ENCODE peak calls at places on chromosomes 4 and X, in four cellular contexts. Z, G, B and L are unnamed samples.

GRCh38 chr4:37066149-37066548 is 178.4 kb upstream of the NWD2 start:
- DNase-seq in Z (no peak), G (no peak), B (no peak), L (no peak)

GRCh38 chr4:88159137-88159725 is 792 bp upstream of the ABCG2 start:
- DNase-seq in Z (no peak), G (no peak), B (no peak), L (no peak)

GRCh38 chr4:75745192-75745591 is 20.8 kb downstream of the USO1 start:
- DNase-seq in Z (peak), G (no peak), B (no peak), L (peak)

GRCh38 chr4:2835978-2836377 is 7.7 kb upstream of the ADD1 start:
- DNase-seq in Z (no peak), G (no peak), B (peak), L (no peak)

GRCh38 chrX:17374619-17375360 is at the start of gene NHS:
- DNase-seq in Z (peak), G (no peak), B (peak), L (peak)

GRCh38 chr4:5361968-5362367 is 310.7 kb downstream of the STK32B start:
- DNase-seq in Z (no peak), G (no peak), B (no peak), L (peak)

GRCh38 chr4:108738307-108738706 is 24.5 kb downstream of the ETNPPL start:
- DNase-seq in Z (peak), G (no peak), B (no peak), L (peak)

GRCh38 chr4:73684097-73684496 is 56.3 kb upstream of the CXCL8 start:
- DNase-seq in Z (no peak), G (no peak), B (no peak), L (peak)

GRCh38 chr4:8241895-8242696 is 27.5 kb upstream of the HTRA3 start:
- DNase-seq in Z (peak), G (no peak), B (peak), L (peak)

GRCh38 chrX:1743105-1743504 is 128.2 kb downstream of the ASMT start:
- DNase-seq in Z (no peak), G (no peak), B (no peak), L (no peak)

GRCh38 chr4:139859876-139860275 is 194.3 kb downstream of the MGST2 start:
- DNase-seq in Z (no peak), G (no peak), B (no peak), L (no peak)

GRCh38 chr4:19748911-19749473 is 502.7 kb upstream of the SLIT2 start:
- DNase-seq in Z (no peak), G (no peak), B (no peak), L (peak)

GRCh38 chr4:74328501-74328900 is 20.2 kb downstream of the EPGN start:
- DNase-seq in Z (no peak), G (no peak), B (no peak), L (peak)

GRCh38 chrX:154096140-154097002 is 1.1 kb downstream of the MECP2 start:
- DNase-seq in Z (peak), G (no peak), B (no peak), L (peak)

GRCh38 chr4:100149190-100149589 is 41.1 kb downstream of the DDIT4L start:
- DNase-seq in Z (no peak), G (no peak), B (no peak), L (no peak)

GRCh38 chr4:91113130-91113706 is 986.0 kb downstream of the CCSER1 start:
- DNase-seq in Z (peak), G (peak), B (no peak), L (peak)

GRCh38 chr4:144615182-144615581 is 30.8 kb upstream of the HHIP start:
- DNase-seq in Z (no peak), G (no peak), B (no peak), L (peak)

GRCh38 chr4:144355809-144356757 is 215.6 kb upstream of the GYPA start:
- DNase-seq in Z (peak), G (peak), B (no peak), L (peak)

GRCh38 chr4:184398741-184399504 is 75.4 kb downstream of the IRF2 start:
- DNase-seq in Z (no peak), G (no peak), B (no peak), L (no peak)

GRCh38 chr4:74990276-74990675 is 57.4 kb downstream of the PARM1 start:
- DNase-seq in Z (no peak), G (no peak), B (no peak), L (no peak)

GRCh38 chr4:32455231-32455630 is 1735.1 kb downstream of the PCDH7 start:
- DNase-seq in Z (no peak), G (no peak), B (no peak), L (no peak)

GRCh38 chr4:113955948-113956347 is 23.5 kb downstream of the ARSJ start:
- DNase-seq in Z (no peak), G (peak), B (no peak), L (no peak)

GRCh38 chr4:156803056-156803455 is 168.5 kb downstream of the PDGFC start:
- DNase-seq in Z (no peak), G (no peak), B (no peak), L (peak)

GRCh38 chr4:15451866-15452765 is 17.6 kb upstream of the CC2D2A start:
- DNase-seq in Z (no peak), G (no peak), B (no peak), L (peak)

GRCh38 chrX:153908219-153908875 is 3.9 kb downstream of the AVPR2 start:
- DNase-seq in Z (no peak), G (no peak), B (no peak), L (no peak)

GRCh38 chrX:149497626-149498025 is 7.5 kb downstream of the IDS start:
- DNase-seq in Z (no peak), G (no peak), B (no peak), L (peak)

GRCh38 chr4:41349021-41349420 is 92.3 kb downstream of the UCHL1 start:
- DNase-seq in Z (no peak), G (no peak), B (no peak), L (no peak)

GRCh38 chrX:19723427-19723826 is 164.0 kb downstream of the SH3KBP1 start:
- DNase-seq in Z (no peak), G (no peak), B (no peak), L (no peak)

GRCh38 chr4:7890635-7891393 is 48.8 kb downstream of the AFAP1 start:
- DNase-seq in Z (no peak), G (no peak), B (no peak), L (peak)

GRCh38 chr4:54005475-54005874 is 58.9 kb downstream of the CHIC2 start:
- DNase-seq in Z (no peak), G (no peak), B (no peak), L (peak)

GRCh38 chr4:159206427-159206871 is 103.6 kb downstream of the RAPGEF2 start:
- DNase-seq in Z (no peak), G (peak), B (no peak), L (peak)

GRCh38 chr4:67320645-67321044 is 224.7 kb downstream of the CENPC start:
- DNase-seq in Z (no peak), G (no peak), B (no peak), L (no peak)

GRCh38 chr4:101655847-101656246 is 134.7 kb upstream of the BANK1 start:
- DNase-seq in Z (no peak), G (no peak), B (no peak), L (no peak)

GRCh38 chr4:6460876-6461275 is 11.5 kb downstream of the PPP2R2C start:
- DNase-seq in Z (no peak), G (no peak), B (peak), L (no peak)

GRCh38 chrX:70196961-70197805 is 19.9 kb downstream of the DGAT2L6 start:
- DNase-seq in Z (peak), G (no peak), B (peak), L (peak)

GRCh38 chrX:3143043-3143799 is 102.0 kb downstream of the ARSF start:
- DNase-seq in Z (no peak), G (no peak), B (no peak), L (no peak)

GRCh38 chrX:136850441-136851175 is 29.9 kb downstream of the RBMX start:
- DNase-seq in Z (no peak), G (no peak), B (no peak), L (no peak)

GRCh38 chr4:108399610-108400265 is 220.6 kb upstream of the RPL34 start:
- DNase-seq in Z (no peak), G (no peak), B (no peak), L (no peak)

DNA sequence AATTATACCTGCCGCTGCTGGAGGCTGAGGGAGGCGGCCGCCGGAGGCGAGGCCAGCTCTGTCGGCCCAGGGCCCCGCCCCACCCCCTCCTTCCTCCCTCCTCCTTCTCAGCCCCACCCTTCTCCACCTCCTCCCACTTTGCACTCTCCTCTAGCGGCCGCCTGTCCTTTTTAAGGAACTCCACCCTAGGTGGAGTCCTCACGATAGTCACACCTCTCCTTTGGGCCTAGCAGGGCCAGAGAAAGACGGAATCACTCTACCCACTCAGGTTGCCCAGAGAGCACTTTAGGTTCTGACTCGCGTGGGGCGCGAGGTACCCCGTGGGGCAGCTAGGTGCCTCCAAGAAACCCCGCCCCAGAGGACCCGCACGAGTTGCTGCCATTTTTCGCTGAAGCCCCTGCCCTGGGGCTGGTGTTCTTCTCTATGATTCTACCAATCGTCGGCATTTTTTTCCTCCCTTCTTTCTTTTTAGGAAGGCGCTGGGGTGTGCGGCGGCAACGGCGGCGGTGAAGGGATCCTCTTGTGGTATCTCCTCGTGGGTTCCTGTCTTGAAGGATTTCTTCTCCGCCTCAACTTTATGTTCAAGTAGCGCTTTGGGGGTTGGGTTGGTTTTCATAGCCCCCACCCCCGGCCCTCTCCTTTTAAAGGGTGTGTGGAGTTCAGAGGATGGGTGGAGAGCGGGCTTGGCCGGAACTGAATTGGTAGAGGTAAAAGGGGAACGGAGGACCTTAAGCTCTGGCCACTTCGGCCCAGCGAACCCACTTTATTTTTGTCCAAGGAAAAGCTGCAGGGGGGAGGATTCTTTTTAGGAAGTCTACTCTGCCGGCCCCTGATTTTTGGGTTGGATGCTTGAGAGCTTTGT is at the start of gene KLF8:
- DNase-seq in Z (peak), G (no peak), B (peak), L (no peak)
- TF ChIP-seq CHD1 in Z (no peak), G (no peak), B (no peak), L (no peak)

DNA sequence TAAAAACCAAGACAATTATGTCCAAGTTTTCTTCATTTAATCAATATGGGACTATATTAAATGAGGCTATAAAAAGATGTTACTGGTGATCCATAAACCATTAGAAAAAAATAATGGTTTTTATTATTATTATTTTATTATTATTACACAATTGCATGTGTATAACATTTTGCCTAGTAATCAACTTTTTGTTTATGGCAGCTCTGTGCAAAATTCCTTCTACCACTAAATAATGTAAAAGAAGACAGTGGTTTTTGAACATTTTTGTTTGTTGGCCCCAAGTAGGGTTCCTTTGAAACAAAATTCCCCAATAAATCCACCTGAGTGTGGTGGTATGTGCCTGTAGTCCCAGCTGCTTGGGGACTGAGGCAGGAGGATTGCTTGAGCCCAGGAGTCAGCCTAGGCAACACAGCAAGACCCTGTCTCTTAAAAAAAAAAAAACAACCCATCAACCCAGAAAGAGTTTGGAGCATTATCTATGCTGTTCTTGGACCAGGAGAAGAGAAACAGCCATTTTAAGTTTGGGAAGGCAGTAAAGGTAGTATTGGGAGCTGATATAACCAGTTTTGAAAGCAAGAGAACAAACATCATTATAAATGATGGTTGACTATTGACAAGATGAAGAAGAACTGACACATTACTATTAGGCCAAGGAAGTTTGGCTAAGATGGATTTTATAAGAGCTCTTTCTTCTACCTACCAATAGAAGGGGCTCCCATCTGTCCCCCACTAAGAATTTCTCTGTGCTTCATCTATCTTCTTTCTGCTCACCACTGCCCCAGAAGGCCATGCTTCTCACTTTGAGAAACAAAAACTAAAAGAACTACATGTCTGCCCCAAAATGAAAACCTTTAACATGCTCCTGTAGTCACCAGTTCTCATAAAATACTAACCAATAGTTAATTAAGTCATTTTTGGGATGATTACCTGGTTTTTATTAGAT is 2.2 kb downstream of the TMEM156 start:
- DNase-seq in Z (no peak), G (peak), B (no peak), L (no peak)
- H3K9ac ChIP-seq in Z (no peak), G (peak), B (no peak), L (peak)

DNA sequence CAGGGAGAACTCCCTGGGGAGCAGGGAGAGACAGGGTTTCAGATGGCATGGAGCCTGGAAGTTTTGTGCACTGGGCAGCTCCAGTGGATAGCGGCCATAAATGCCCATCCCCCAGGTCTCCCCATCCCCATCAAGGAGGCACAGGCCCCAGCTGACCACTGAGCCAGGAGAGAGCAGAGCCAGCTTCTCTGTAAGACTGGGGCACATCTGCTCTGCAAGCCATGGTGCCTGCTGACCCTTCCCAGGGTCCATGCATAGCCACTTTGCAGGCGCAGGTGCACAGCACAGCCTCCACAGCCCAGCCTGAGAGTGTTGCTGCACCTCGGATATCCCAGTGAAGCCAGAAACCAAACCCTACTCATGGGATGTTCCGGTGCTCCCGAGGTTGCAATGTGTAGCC is 206.3 kb upstream of the SPANXN4 start:
- DNase-seq in Z (no peak), G (no peak), B (no peak), L (no peak)
- TF ChIP-seq CHD1 in Z (no peak), G (no peak), B (no peak), L (no peak)

DNA sequence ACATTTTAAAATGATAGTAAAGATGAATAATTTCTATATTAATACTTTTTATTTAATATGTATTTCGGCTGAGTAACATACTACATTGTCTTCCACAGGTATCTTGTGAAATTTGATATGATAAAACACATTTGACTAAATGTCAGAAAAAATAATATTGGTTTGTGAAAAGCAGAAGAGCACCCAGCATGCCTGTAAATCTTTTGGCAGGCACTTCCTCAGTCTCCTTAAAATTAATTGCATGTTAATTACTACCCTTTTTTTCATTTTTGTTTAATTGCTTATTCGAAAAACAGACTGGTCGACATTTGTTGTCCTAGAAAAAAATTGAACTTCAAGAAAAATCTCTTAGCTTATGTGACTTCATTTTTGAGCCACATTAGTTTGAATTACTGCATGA is 40.6 kb downstream of the CLCN3 start:
- DNase-seq in Z (no peak), G (no peak), B (no peak), L (no peak)
- H3K9ac ChIP-seq in Z (no peak), G (no peak), B (no peak), L (no peak)

DNA sequence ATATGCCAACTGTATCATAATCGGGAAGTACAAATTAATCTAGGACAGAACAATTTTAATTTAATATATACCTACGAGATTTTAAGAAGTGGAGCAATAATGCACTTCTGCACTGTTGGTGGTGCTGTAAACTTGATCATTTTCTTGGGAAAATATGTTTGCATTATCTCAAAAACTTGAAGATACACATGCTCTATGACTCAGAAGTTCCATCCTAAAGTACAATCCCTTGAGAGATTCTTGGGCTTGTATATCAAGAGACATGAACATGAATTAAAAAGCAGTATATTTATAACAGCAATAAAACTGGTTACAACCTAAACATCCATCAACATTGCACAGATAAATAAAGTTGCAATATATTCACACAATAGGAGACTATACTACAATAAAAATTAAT is 168.8 kb downstream of the CLCN4 start:
- DNase-seq in Z (no peak), G (no peak), B (no peak), L (peak)
- TF ChIP-seq CHD1 in Z (no peak), G (no peak), B (no peak), L (no peak)

DNA sequence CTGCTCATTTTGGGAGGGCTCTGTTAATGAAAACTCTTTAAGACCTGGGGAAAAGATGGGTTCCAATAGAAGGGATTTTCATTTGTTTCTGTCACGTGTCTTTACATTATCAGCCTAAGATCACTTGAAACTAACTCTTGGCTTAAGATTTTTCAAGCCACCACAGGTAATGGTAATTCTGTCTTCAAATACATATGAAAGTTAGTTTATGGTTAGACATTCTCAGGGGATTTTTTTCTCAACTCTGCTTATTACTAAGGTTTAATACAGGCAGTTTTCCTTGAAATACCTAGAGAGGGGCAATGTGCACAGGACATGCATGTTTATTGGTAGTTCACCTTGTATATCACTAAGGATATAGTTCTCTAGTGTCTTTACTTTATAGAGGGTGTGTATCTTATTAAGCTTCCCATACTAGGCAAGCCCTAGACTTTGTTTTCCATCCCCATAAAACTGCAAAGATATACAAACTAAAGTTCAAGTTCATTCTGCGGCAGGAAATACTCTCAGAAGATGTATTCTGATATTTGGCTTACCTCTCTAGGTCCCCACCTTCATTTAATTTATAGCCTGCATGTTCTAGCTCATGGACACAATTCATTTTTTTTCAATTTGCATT is 38.2 kb upstream of the MYOZ2 start:
- DNase-seq in Z (no peak), G (no peak), B (no peak), L (no peak)
- H3K9ac ChIP-seq in Z (no peak), G (no peak), B (no peak), L (no peak)

GRCh38 chrX:78321809-78322208 is 5.6 kb downstream of the CYSLTR1 start:
- DNase-seq in Z (no peak), G (no peak), B (no peak), L (no peak)
- TF ChIP-seq CHD1 in Z (no peak), G (no peak), B (no peak), L (no peak)

GRCh38 chr4:122798101-122798500 is 28.5 kb upstream of the FGF2 start:
- DNase-seq in Z (peak), G (no peak), B (no peak), L (peak)
- H3K9ac ChIP-seq in Z (no peak), G (no peak), B (peak), L (peak)

GRCh38 chrX:38117485-38117884 is 103.2 kb downstream of the SRPX start:
- DNase-seq in Z (no peak), G (no peak), B (no peak), L (peak)
- TF ChIP-seq CHD1 in Z (no peak), G (no peak), B (no peak), L (no peak)